ENCODE peak calls at places on chromosomes 7 and 10, in eight cellular contexts. M is K562, N is ovary, W is transverse colon, I is A549, X is sigmoid colon, G is SK-N-SH, P is HepG2. C is an unnamed sample.

GRCh38 chr10:29712108-29712507 is 77.3 kb upstream of the SVIL start:
- DNase-seq in G (no peak), W (no peak), M (no peak), I (no peak), N (no peak), X (no peak), P (peak; percentile 54), C (no peak)

GRCh38 chr7:100968031-100968430 is 1.3 kb upstream of the MUC12 start:
- DNase-seq in G (peak; percentile 44), I (no peak), M (peak; percentile 13), W (no peak), N (no peak), X (no peak), P (no peak), C (no peak)

GRCh38 chr10:129464251-129464650 is 2.8 kb upstream of the MGMT start:
- DNase-seq in X (no peak), M (no peak), N (no peak), I (no peak), P (no peak), G (no peak), W (no peak), C (no peak)

GRCh38 chr10:97584060-97584797 is at the start of gene HOGA1:
- DNase-seq in M (no peak), N (no peak), X (no peak), W (no peak), I (peak; percentile 92), G (peak; percentile 89), P (peak; percentile 91), C (no peak)

GRCh38 chr7:115724400-115725056 is 306.0 kb downstream of the TFEC start:
- DNase-seq in G (no peak), M (no peak), W (peak; percentile 15), N (no peak), I (peak; percentile 7), P (peak; percentile 11), X (no peak), C (no peak)

GRCh38 chr10:118971187-118971586 is 58.3 kb upstream of the NANOS1 start:
- DNase-seq in G (no peak), I (no peak), M (no peak), P (no peak), X (no peak), W (no peak), N (no peak), C (no peak)

GRCh38 chr10:58660577-58661255 is 148.0 kb downstream of the BICC1 start:
- DNase-seq in G (no peak), W (no peak), P (no peak), X (no peak), N (no peak), I (no peak), M (no peak), C (no peak)

GRCh38 chr7:27526991-27527722 is 135.5 kb downstream of the HIBADH start:
- DNase-seq in M (no peak), I (no peak), X (no peak), P (no peak), N (no peak), W (no peak), G (no peak), C (no peak)

GRCh38 chr10:5888352-5888751 is 1.3 kb downstream of the ANKRD16 start:
- DNase-seq in P (peak; percentile 60), N (no peak), G (no peak), M (no peak), I (no peak), X (no peak), W (no peak), C (no peak)

GRCh38 chr7:158176561-158177173 is 411.0 kb downstream of the PTPRN2 start:
- DNase-seq in G (no peak), N (no peak), M (no peak), P (no peak), W (no peak), X (no peak), I (no peak), C (no peak)

GRCh38 chr10:48542471-48543210 is 62.2 kb downstream of the ARHGAP22 start:
- DNase-seq in M (no peak), X (peak; percentile 44), P (no peak), W (no peak), I (no peak), G (no peak), N (no peak), C (no peak)

GRCh38 chr10:101495324-101495925 is 92.6 kb downstream of the POLL start:
- DNase-seq in M (peak; percentile 28), P (peak; percentile 36), G (peak; percentile 43), X (no peak), I (peak; percentile 41), N (no peak), W (no peak), C (no peak)

DNA sequence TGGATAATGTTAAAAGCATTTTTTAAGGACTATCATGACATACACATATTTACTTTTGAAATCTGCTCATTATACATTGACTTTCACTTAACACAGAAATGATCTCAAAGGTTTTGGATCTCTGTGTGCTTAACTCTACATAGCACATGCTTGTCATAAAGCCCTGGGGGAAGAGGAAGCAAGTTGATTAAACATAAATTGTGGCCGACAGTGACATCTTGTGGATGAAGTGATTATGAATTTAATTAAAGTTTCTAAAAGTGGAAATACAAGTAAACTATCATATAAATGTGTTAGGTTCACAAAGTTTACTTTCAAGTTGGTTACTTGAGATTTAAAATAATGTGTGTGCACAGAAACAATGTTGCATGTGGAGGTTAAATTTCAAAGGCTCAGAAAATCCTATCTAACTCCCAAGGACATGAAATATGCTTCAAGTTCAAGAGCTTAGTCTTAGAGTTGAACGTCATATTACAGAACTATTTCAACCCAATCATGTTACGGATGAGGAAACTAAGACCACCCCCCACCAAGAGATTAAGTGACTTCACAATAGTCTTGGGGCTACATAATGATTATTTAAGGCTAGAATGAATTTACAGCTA is 1247.8 kb downstream of the GATA3 start:
- DNase-seq in G (no peak), N (no peak), M (peak; percentile 8), W (no peak), I (peak; percentile 65), X (no peak), P (peak; percentile 33), C (no peak)
- TF ChIP-seq EP300 in G (no peak), N (no peak), M (no peak), W (no peak), I (no peak), X (no peak), P (no peak), C (no peak)

GRCh38 chr7:34373940-34374339 is 284.1 kb upstream of the NPSR1 start:
- DNase-seq in W (no peak), P (no peak), G (no peak), X (no peak), M (no peak), I (no peak), N (no peak), C (no peak)

DNA sequence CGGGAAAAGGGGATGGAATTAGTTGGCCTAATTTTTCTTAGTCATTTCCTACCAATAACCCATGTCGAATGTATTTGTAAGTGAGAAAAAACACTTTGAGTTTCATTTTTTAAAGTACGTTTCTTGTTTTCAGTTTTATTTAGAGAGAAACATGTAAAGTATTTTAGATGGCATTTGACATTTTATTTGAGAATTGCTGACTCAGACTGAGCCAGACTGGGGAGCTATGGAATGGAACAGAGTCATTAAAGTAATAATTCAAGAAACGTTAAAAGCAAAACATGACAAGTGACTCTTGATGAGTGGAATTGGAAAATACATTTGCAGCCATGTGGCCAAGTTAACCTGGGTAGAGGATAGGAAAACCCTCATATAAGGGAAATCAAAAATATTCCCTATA is 286.1 kb upstream of the NPSR1 start:
- DNase-seq in I (no peak), X (no peak), M (no peak), N (no peak), W (no peak), G (no peak), P (no peak), C (no peak)
- H3K4me3 ChIP-seq in I (no peak overlapping the region), X (no peak overlapping the region), M (no peak overlapping the region), N (no peak overlapping the region), W (no peak overlapping the region), G (no peak overlapping the region), P (no peak overlapping the region), C (no peak overlapping the region)

GRCh38 chr7:120797026-120797645 is 60.8 kb downstream of the TSPAN12 start:
- DNase-seq in N (no peak), I (no peak), W (no peak), G (no peak), X (no peak), M (no peak), P (no peak), C (no peak)

GRCh38 chr7:120792861-120793130 is 65.1 kb downstream of the TSPAN12 start:
- DNase-seq in I (no peak), M (no peak), G (no peak), X (no peak), P (no peak), N (no peak), W (no peak), C (no peak)

GRCh38 chr7:120793213-120793936 is 64.6 kb downstream of the TSPAN12 start:
- DNase-seq in P (no peak), I (no peak), X (no peak), G (no peak), W (no peak), N (no peak), M (no peak), C (no peak)

GRCh38 chr7:120794100-120794729 is 63.7 kb downstream of the TSPAN12 start:
- DNase-seq in X (no peak), I (no peak), W (no peak), N (no peak), P (no peak), G (no peak), M (no peak), C (no peak)

GRCh38 chr7:120792091-120792860 is 65.7 kb downstream of the TSPAN12 start:
- DNase-seq in X (peak; percentile 77), N (peak; percentile 65), G (peak; percentile 73), M (peak; percentile 80), P (peak; percentile 44), I (peak; percentile 73), W (peak; percentile 75), C (peak; percentile 68)
- TF ChIP-seq EP300 in X (no peak), N (no peak), G (no peak), M (no peak), P (no peak), I (no peak), W (no peak), C (no peak)

GRCh38 chr10:12897278-12897677 is 104.2 kb downstream of the CCDC3 start:
- DNase-seq in G (no peak), P (no peak), I (no peak), M (no peak), X (no peak), W (no peak), N (no peak), C (no peak)
- H3K4me3 ChIP-seq in G (no peak overlapping the region), P (no peak overlapping the region), I (no peak overlapping the region), M (no peak overlapping the region), X (no peak overlapping the region), W (no peak overlapping the region), N (no peak overlapping the region), C (no peak overlapping the region)

GRCh38 chr7:85125679-85126078 is 61.2 kb downstream of the SEMA3D start:
- DNase-seq in G (peak; percentile 54), N (no peak), M (no peak), X (no peak), P (no peak), I (no peak), W (no peak), C (no peak)
- TF ChIP-seq EP300 in G (no peak), N (no peak), M (no peak), X (no peak), P (no peak), I (no peak), W (no peak), C (no peak)

GRCh38 chr7:149584009-149584408 is 86.4 kb upstream of the ZNF746 start:
- DNase-seq in G (no peak), M (no peak), N (no peak), I (no peak), X (no peak), W (no peak), P (no peak), C (no peak)
- H3K4me3 ChIP-seq in G (no peak overlapping the region), M (no peak overlapping the region), N (no peak overlapping the region), I (no peak overlapping the region), X (no peak overlapping the region), W (no peak overlapping the region), P (no peak overlapping the region), C (no peak overlapping the region)

C was measured in suprapubic skin.